ENCODE peak calls at places on chromosome X, in seven cellular contexts. H, V, Z, P, T, M and A are unnamed samples.

GRCh38 chrX:105150557-105150956 is 69.9 kb downstream of the TEX13A start:
- DNase-seq in H (no peak), M (no peak), Z (no peak), T (no peak), P (no peak), V (no peak), A (no peak)

GRCh38 chrX:47629419-47630210 is at the start of gene CFP:
- DNase-seq in H (no peak), Z (no peak), V (no peak), M (no peak), P (no peak), T (peak; percentile 89), A (no peak)

GRCh38 chrX:48711929-48712505 is 15.5 kb downstream of the SUV39H1 start:
- DNase-seq in M (no peak), T (no peak), Z (no peak), H (no peak), V (no peak), P (no peak), A (no peak)

GRCh38 chrX:33339219-33339618 is 127.9 kb upstream of the DMD start:
- DNase-seq in V (no peak), M (no peak), T (no peak), Z (no peak), P (no peak), H (peak; percentile 15), A (peak; percentile 27)

GRCh38 chrX:13053171-13053570 is 8.8 kb upstream of the FAM9C start:
- DNase-seq in M (no peak), H (no peak), Z (no peak), P (no peak), V (no peak), T (no peak), A (no peak)

GRCh38 chrX:6694977-6695376 is 160.1 kb upstream of the VCX3A start:
- DNase-seq in P (no peak), Z (no peak), H (no peak), M (no peak), T (no peak), V (no peak), A (no peak)

GRCh38 chrX:47608130-47608810 is 11.4 kb downstream of the SYN1 start:
- DNase-seq in M (peak; percentile 36), H (no peak), V (no peak), P (no peak), T (peak; percentile 82), Z (no peak), A (peak; percentile 16)

GRCh38 chrX:143757375-143757774 is 36.8 kb upstream of the SPANXN2 start:
- DNase-seq in T (no peak), M (peak; percentile 48), V (no peak), Z (no peak), P (no peak), H (no peak), A (no peak)

GRCh38 chrX:150088766-150089518 is 150.7 kb upstream of the EOLA2 start:
- DNase-seq in V (no peak), Z (no peak), T (no peak), H (no peak), P (no peak), M (no peak), A (no peak)

GRCh38 chrX:38717871-38718270 is 83.4 kb upstream of the MID1IP1 start:
- DNase-seq in Z (peak; percentile 4), H (peak; percentile 34), T (peak; percentile 51), M (peak; percentile 15), P (peak; percentile 4), V (no peak), A (peak; percentile 40)
- TF ChIP-seq CTCF in Z (no peak), H (peak; percentile 65), T (peak; percentile 42), M (no peak), P (peak; percentile 68), V (peak; percentile 49), A (peak; percentile 46)

GRCh38 chrX:132954323-132954722 is 4.1 kb downstream of the HS6ST2 start:
- DNase-seq in P (no peak), H (no peak), M (no peak), Z (no peak), V (no peak), T (no peak), A (no peak)
- H3K4me3 ChIP-seq in P (no peak overlapping the region), H (no peak overlapping the region), M (no peak overlapping the region), Z (no peak overlapping the region), V (no peak overlapping the region), T (no peak overlapping the region), A (no peak overlapping the region)

GRCh38 chrX:102154218-102154860 is 1.4 kb downstream of the BEX5 start:
- DNase-seq in P (no peak), V (no peak), T (no peak), H (no peak), M (peak; percentile 27), Z (peak; percentile 9), A (no peak)
- TF ChIP-seq CTCF in P (no peak), V (no peak), T (no peak), H (no peak), M (no peak), Z (no peak), A (no peak)

GRCh38 chrX:101552714-101553113 is 2.4 kb downstream of the ARMCX1 start:
- DNase-seq in T (no peak), P (no peak), V (no peak), H (no peak), Z (no peak), M (no peak), A (no peak)

GRCh38 chrX:101550825-101551767 is 749 bp downstream of the ARMCX1 start:
- DNase-seq in P (peak; percentile 41), V (peak; percentile 52), Z (peak; percentile 28), H (peak; percentile 31), M (peak; percentile 52), T (no peak), A (peak; percentile 60)

GRCh38 chrX:101550362-101550761 is at the start of gene ARMCX1:
- DNase-seq in H (peak; percentile 84), P (peak; percentile 69), M (peak; percentile 85), V (peak; percentile 65), T (peak; percentile 1), Z (peak; percentile 54), A (peak; percentile 88)
- H3K4me3 ChIP-seq in H (peak within 1 kb of the TSS; percentile 70), P (peak within 1 kb of the TSS; percentile 60), M (peak within 1 kb of the TSS; percentile 55), V (peak within 1 kb of the TSS; percentile 65), T (no peak within 1 kb of the TSS), Z (no peak within 1 kb of the TSS), A (peak within 1 kb of the TSS; percentile 65)

DNA sequence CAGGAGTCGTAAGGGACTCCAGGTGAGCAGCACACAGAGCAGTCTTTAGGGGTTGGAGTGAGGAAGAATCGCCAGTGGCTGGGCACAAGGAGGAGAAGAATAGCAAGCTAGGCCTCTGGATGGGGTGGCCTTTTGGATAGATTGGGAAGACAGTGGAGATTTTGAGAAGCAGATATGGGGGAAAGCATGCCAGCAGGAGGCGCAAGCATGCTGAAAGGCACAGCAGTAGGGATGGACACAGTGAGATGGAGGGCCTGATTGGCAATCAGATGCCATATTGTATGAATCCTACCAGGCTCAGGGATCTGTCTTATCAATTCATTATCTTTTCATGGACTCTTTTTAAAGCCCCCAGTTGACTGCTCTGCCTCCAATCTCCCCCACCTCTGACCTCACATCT is 60.4 kb upstream of the MAGEA4 start:
- DNase-seq in V (no peak), P (no peak), T (no peak), Z (peak; percentile 4), M (no peak), H (no peak), A (no peak)
- TF ChIP-seq CTCF in V (no peak), P (no peak), T (no peak), Z (no peak), M (no peak), H (peak; percentile 14), A (no peak)

DNA sequence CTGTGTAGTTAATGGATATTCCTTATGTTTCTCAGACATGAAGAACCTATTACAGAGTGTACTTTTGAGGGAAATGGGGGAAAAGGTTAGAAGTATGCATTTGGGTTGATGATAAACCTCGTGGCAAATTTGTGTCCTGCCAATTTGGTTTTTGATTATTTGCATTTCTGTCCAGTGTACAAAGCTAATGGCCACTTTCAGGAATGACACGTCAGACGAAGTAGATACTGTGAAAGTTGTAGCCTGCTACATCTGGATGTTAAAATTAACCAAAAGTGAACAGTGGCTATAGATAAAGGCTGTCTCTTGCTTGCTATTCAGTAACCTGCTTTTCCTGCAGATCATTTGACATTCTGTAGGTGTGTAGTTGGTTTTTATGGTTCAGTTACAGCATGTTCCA is 1.0 kb downstream of the PRDX4 start:
- DNase-seq in V (no peak), Z (no peak), H (no peak), M (no peak), T (peak; percentile 4), P (no peak), A (peak; percentile 9)
- H3K4me3 ChIP-seq in V (peak overlapping the region; percentile 74), Z (no peak overlapping the region), H (peak overlapping the region; percentile 74), M (peak overlapping the region; percentile 58), T (peak overlapping the region; percentile 74), P (peak overlapping the region; percentile 71), A (peak overlapping the region; percentile 75)

GRCh38 chrX:522456-522855 is 108.1 kb upstream of the SHOX start:
- DNase-seq in T (no peak), V (no peak), M (no peak), Z (no peak), P (no peak), H (no peak), A (no peak)
- TF ChIP-seq CTCF in T (no peak), V (no peak), M (no peak), Z (no peak), P (no peak), H (no peak), A (no peak)

GRCh38 chrX:74422576-74423288 is 1.4 kb downstream of the SLC16A2 start:
- DNase-seq in V (peak; percentile 61), P (peak; percentile 66), M (peak; percentile 54), T (peak; percentile 66), H (peak; percentile 50), Z (peak; percentile 21), A (peak; percentile 48)

GRCh38 chrX:74426071-74426470 is 4.8 kb downstream of the SLC16A2 start:
- DNase-seq in V (no peak), H (no peak), Z (no peak), M (no peak), T (no peak), P (no peak), A (no peak)

GRCh38 chrX:74422029-74422352 is 698 bp downstream of the SLC16A2 start:
- DNase-seq in Z (no peak), T (peak; percentile 4), M (no peak), P (no peak), V (peak; percentile 13), H (no peak), A (no peak)

GRCh38 chrX:74421181-74422028 is at the start of gene SLC16A2:
- DNase-seq in H (peak; percentile 71), T (peak; percentile 93), V (peak; percentile 67), M (peak; percentile 63), P (peak; percentile 83), Z (peak; percentile 37), A (peak; percentile 72)

GRCh38 chrX:74423289-74423985 is 2.1 kb downstream of the SLC16A2 start:
- DNase-seq in V (no peak), P (no peak), H (no peak), T (no peak), M (no peak), Z (no peak), A (no peak)
- H3K4me3 ChIP-seq in V (peak overlapping the region; percentile 73), P (peak overlapping the region; percentile 50), H (peak overlapping the region; percentile 55), T (no peak overlapping the region), M (no peak overlapping the region), Z (no peak overlapping the region), A (no peak overlapping the region)